ENCODE peak calls at places on chromosomes 12 and 14, in ten cellular contexts. A, C, J, V, I, P, U, Q, H and G are unnamed samples.

GRCh38 chr14:52494444-52494843 is 57.9 kb downstream of the TXNDC16 start:
- DNase-seq in Q (no peak), V (no peak), J (no peak), H (no peak), C (no peak), U (no peak), A (no peak), I (no peak), P (peak; percentile 7), G (no peak)

GRCh38 chr14:92686763-92687427 is 61.5 kb downstream of the LGMN start:
- DNase-seq in H (peak; percentile 89), U (peak; percentile 43), I (peak; percentile 74), C (peak; percentile 25), P (peak; percentile 83), J (peak; percentile 51), Q (peak; percentile 99), A (peak; percentile 51), V (peak; percentile 59), G (peak; percentile 83)

GRCh38 chr12:98369601-98370000 is 145.8 kb upstream of the TMPO start:
- DNase-seq in C (no peak), U (no peak), V (no peak), Q (no peak), A (no peak), P (no peak), H (no peak), I (no peak), J (no peak), G (no peak)

GRCh38 chr12:188910-189621 is 24.9 kb downstream of the SLC6A12 start:
- DNase-seq in V (peak; percentile 77), I (peak; percentile 59), C (no peak), U (no peak), A (peak; percentile 24), J (no peak), P (peak; percentile 81), Q (peak; percentile 92), H (peak; percentile 83), G (no peak)

GRCh38 chr14:32512813-32513212 is 183.7 kb downstream of the AKAP6 start:
- DNase-seq in J (no peak), A (no peak), I (no peak), Q (no peak), P (peak; percentile 52), V (no peak), C (no peak), H (no peak), U (no peak), G (no peak)

GRCh38 chr14:77965919-77966435 is 166.1 kb downstream of the ADCK1 start:
- DNase-seq in I (peak; percentile 16), H (no peak), J (no peak), C (peak; percentile 67), V (peak; percentile 75), P (peak; percentile 36), Q (peak; percentile 78), A (peak; percentile 12), U (no peak), G (no peak)

GRCh38 chr14:101374373-101375338 is 186.6 kb upstream of the DIO3 start:
- DNase-seq in U (no peak), P (no peak), I (no peak), C (no peak), H (no peak), Q (no peak), A (no peak), V (no peak), J (peak; percentile 4), G (no peak)

GRCh38 chr14:34029921-34030334 is 79.1 kb upstream of the EGLN3 start:
- DNase-seq in Q (peak; percentile 69), H (peak; percentile 67), I (no peak), U (no peak), P (peak; percentile 38), C (no peak), J (no peak), V (no peak), A (no peak), G (no peak)

GRCh38 chr14:61335876-61336275 is 14.5 kb downstream of the PRKCH start:
- DNase-seq in I (no peak), J (no peak), Q (no peak), V (no peak), H (no peak), A (no peak), C (no peak), U (no peak), P (no peak), G (no peak)

GRCh38 chr12:74647241-74647640 is 109.6 kb downstream of the ATXN7L3B start:
- DNase-seq in A (no peak), J (no peak), C (no peak), U (no peak), I (no peak), V (no peak), Q (no peak), P (no peak), H (no peak), G (no peak)

GRCh38 chr12:14981049-14981448 is 8.2 kb downstream of the PDE6H start:
- DNase-seq in C (no peak), H (no peak), J (no peak), Q (no peak), A (no peak), V (peak; percentile 90), I (no peak), U (no peak), P (no peak), G (no peak)

GRCh38 chr14:65222434-65222833 is 120.1 kb upstream of the MAX start:
- DNase-seq in H (peak; percentile 72), P (peak; percentile 87), Q (peak; percentile 86), V (peak; percentile 72), J (no peak), A (peak; percentile 59), I (peak; percentile 78), C (peak; percentile 61), U (peak; percentile 77), G (no peak)

GRCh38 chr12:11779286-11779685 is 129.8 kb downstream of the ETV6 start:
- DNase-seq in H (no peak), P (peak; percentile 64), J (no peak), C (no peak), A (peak; percentile 59), V (no peak), Q (no peak), U (no peak), I (no peak), G (no peak)

GRCh38 chr12:94929780-94930179 is 73.7 kb downstream of the NDUFA12 start:
- DNase-seq in I (no peak), H (no peak), C (no peak), V (no peak), J (no peak), A (no peak), Q (no peak), P (no peak), U (no peak), G (no peak)

GRCh38 chr14:34056081-34056480 is 105.2 kb upstream of the EGLN3 start:
- DNase-seq in V (no peak), C (no peak), P (no peak), H (no peak), I (no peak), A (no peak), U (no peak), Q (no peak), J (no peak), G (no peak)

GRCh38 chr12:52837341-52837741 is 3.2 kb upstream of the KRT79 start:
- DNase-seq in P (peak; percentile 87), J (no peak), C (no peak), Q (no peak), A (peak; percentile 92), V (peak; percentile 80), U (no peak), I (peak; percentile 64), H (no peak), G (no peak)

GRCh38 chr14:103656758-103657133 is 27.7 kb downstream of the KLC1 start:
- DNase-seq in U (no peak), V (no peak), C (no peak), Q (no peak), J (no peak), A (no peak), P (peak; percentile 38), H (no peak), I (no peak), G (no peak)

GRCh38 chr14:30906752-30907658 is 32.6 kb downstream of the COCH start:
- DNase-seq in Q (no peak), U (peak; percentile 36), H (no peak), J (no peak), C (no peak), A (no peak), P (peak; percentile 37), V (peak; percentile 51), I (peak; percentile 53), G (no peak)

GRCh38 chr14:36553650-36554260 is 28.7 kb downstream of the NKX2-8 start:
- DNase-seq in I (peak; percentile 72), U (peak; percentile 59), H (no peak), Q (peak; percentile 54), A (peak; percentile 25), J (no peak), V (peak; percentile 48), C (peak; percentile 34), P (peak; percentile 73), G (no peak)

GRCh38 chr14:63924375-63924774 is 71.6 kb downstream of the SYNE2 start:
- DNase-seq in H (no peak), A (no peak), P (no peak), V (no peak), J (no peak), I (no peak), U (no peak), Q (no peak), C (no peak), G (no peak)

GRCh38 chr14:103118663-103119404 is 4.4 kb upstream of the TNFAIP2 start:
- DNase-seq in A (no peak), H (peak; percentile 91), I (no peak), U (no peak), P (no peak), Q (no peak), J (no peak), C (no peak), V (peak; percentile 86), G (peak; percentile 84)

GRCh38 chr12:50211392-50212070 is 44.4 kb upstream of the CERS5 start:
- DNase-seq in J (no peak), A (no peak), I (peak; percentile 35), C (no peak), U (peak; percentile 21), Q (no peak), P (peak; percentile 49), V (no peak), H (no peak), G (no peak)
- H3K4me3 ChIP-seq in J (no peak overlapping the region), A (no peak overlapping the region), I (no peak overlapping the region), C (no peak overlapping the region), U (no peak overlapping the region), Q (no peak overlapping the region), P (peak overlapping the region; percentile 41), V (no peak overlapping the region), H (no peak overlapping the region), G (no peak overlapping the region)

GRCh38 chr14:55272922-55273321 is 1.7 kb downstream of the FBXO34 start:
- DNase-seq in C (no peak), V (no peak), U (no peak), A (no peak), J (no peak), P (no peak), I (peak; percentile 40), H (no peak), Q (no peak), G (no peak)
- H3K4me3 ChIP-seq in C (peak overlapping the region; percentile 1), V (peak overlapping the region; percentile 78), U (peak overlapping the region; percentile 93), A (peak overlapping the region; percentile 5), J (no peak overlapping the region), P (peak overlapping the region; percentile 94), I (peak overlapping the region; percentile 94), H (peak overlapping the region; percentile 99), Q (peak overlapping the region; percentile 96), G (peak overlapping the region; percentile 97)

GRCh38 chr14:74402264-74403251 is 23.5 kb downstream of the SYNDIG1L start:
- DNase-seq in V (no peak), U (peak; percentile 57), I (no peak), H (no peak), C (no peak), A (no peak), Q (peak; percentile 57), P (no peak), J (no peak), G (no peak)
- H3K4me3 ChIP-seq in V (no peak overlapping the region), U (peak overlapping the region; percentile 65), I (no peak overlapping the region), H (no peak overlapping the region), C (no peak overlapping the region), A (no peak overlapping the region), Q (no peak overlapping the region), P (no peak overlapping the region), J (no peak overlapping the region), G (no peak overlapping the region)

GRCh38 chr14:66507722-66508546 is at the start of gene GPHN:
- DNase-seq in V (peak; percentile 98), A (peak; percentile 99), C (peak; percentile 96), Q (peak; percentile 97), P (peak; percentile 99), U (no peak), H (peak; percentile 97), J (peak; percentile 94), I (peak; percentile 98), G (peak; percentile 97)
- H3K4me3 ChIP-seq in V (peak within 1 kb of the TSS; percentile 86), A (peak within 1 kb of the TSS; percentile 88), C (peak within 1 kb of the TSS; percentile 76), Q (peak within 1 kb of the TSS; percentile 96), P (peak within 1 kb of the TSS; percentile 93), U (no peak within 1 kb of the TSS), H (peak within 1 kb of the TSS; percentile 89), J (peak within 1 kb of the TSS; percentile 92), I (peak within 1 kb of the TSS; percentile 95), G (peak within 1 kb of the TSS; percentile 86)